ENCODE peak calls at places on chromosomes 12 and 14, in four cellular contexts. X is CD8-positive, alpha-beta T cell; Q is GM12878; W is tibial nerve. Y is an unnamed sample. For H3K36me3, the result is how much of the 10 kb centered on the place peaks cover.

GRCh38 chr14:73785834-73786631 is 65.6 kb upstream of the PTGR2 start:
- DNase-seq in X (peak), Q (no peak), W (peak), Y (peak)

GRCh38 chr12:47797432-47797831 is 22.3 kb downstream of the HDAC7 start:
- DNase-seq in X (no peak), Q (no peak), W (no peak), Y (no peak)

GRCh38 chr14:89564999-89565398 is 148.0 kb upstream of the FOXN3 start:
- DNase-seq in X (no peak), Q (no peak), W (no peak), Y (no peak)

GRCh38 chr14:106670006-106670405 is 1143.6 kb downstream of the TMEM121 start:
- DNase-seq in X (no peak), Q (no peak), W (no peak), Y (no peak)

GRCh38 chr14:94936901-94937321 is 167.0 kb upstream of the GSC start:
- DNase-seq in X (no peak), Q (no peak), W (peak), Y (no peak)

GRCh38 chr12:51521554-51522276 is 69.3 kb upstream of the SCN8A start:
- DNase-seq in X (no peak), Q (no peak), W (no peak), Y (no peak)

GRCh38 chr12:575948-576612 is 87.2 kb downstream of the NINJ2 start:
- DNase-seq in X (peak), Q (peak), W (peak), Y (peak)

GRCh38 chr12:21774358-21775129 is at the start of gene KCNJ8:
- DNase-seq in X (no peak), Q (no peak), W (peak), Y (no peak)

GRCh38 chr12:100359248-100359647 is 2.4 kb downstream of the SLC17A8 start:
- DNase-seq in X (no peak), Q (no peak), W (no peak), Y (no peak)

GRCh38 chr12:25558566-25558965 is 5.5 kb upstream of the LMNTD1 start:
- DNase-seq in X (no peak), Q (no peak), W (no peak), Y (no peak)

GRCh38 chr14:89304972-89305703 is 111.9 kb downstream of the FOXN3 start:
- DNase-seq in X (no peak), Q (peak), W (no peak), Y (peak)

GRCh38 chr12:112950701-112951100 is 12.4 kb downstream of the OAS3 start:
- DNase-seq in X (no peak), Q (no peak), W (no peak), Y (no peak)

GRCh38 chr12:53143355-53143754 is 37.2 kb upstream of the ZNF740 start:
- DNase-seq in X (no peak), Q (no peak), W (no peak), Y (no peak)

GRCh38 chr14:67975429-67975828 is 155.8 kb downstream of the RAD51B start:
- DNase-seq in X (no peak), Q (no peak), W (no peak), Y (no peak)

GRCh38 chr14:71714225-71714624 is 218.0 kb upstream of the RGS6 start:
- DNase-seq in X (no peak), Q (no peak), W (no peak), Y (no peak)

GRCh38 chr12:90281156-90281868 is 572.7 kb upstream of the ATP2B1 start:
- DNase-seq in X (no peak), Q (no peak), W (no peak), Y (no peak)

GRCh38 chr12:53205747-53206146 is 1.3 kb downstream of the ITGB7 start:
- DNase-seq in X (no peak), Q (peak), W (peak), Y (peak)

GRCh38 chr14:79967453-79967852 is 243.9 kb downstream of the DIO2 start:
- DNase-seq in X (no peak), Q (no peak), W (no peak), Y (no peak)

GRCh38 chr14:75566321-75566720 is 12.1 kb upstream of the FLVCR2 start:
- DNase-seq in X (no peak), Q (no peak), W (no peak), Y (no peak)

GRCh38 chr12:47757840-47758583 is 668 bp downstream of the RAPGEF3 start:
- DNase-seq in X (no peak), Q (no peak), W (no peak), Y (no peak)

GRCh38 chr12:94622475-94622874 is 27.9 kb downstream of the TMCC3 start:
- DNase-seq in X (no peak), Q (no peak), W (no peak), Y (no peak)

GRCh38 chr14:95520346-95520745 is 3.9 kb upstream of the SYNE3 start:
- DNase-seq in X (no peak), Q (no peak), W (no peak), Y (no peak)

GRCh38 chr14:38755036-38755435 is 348.0 kb downstream of the SEC23A start:
- DNase-seq in X (no peak), Q (no peak), W (no peak), Y (no peak)

GRCh38 chr12:50597200-50598195 is 92.7 kb downstream of the DIP2B start:
- DNase-seq in X (no peak), Q (peak), W (no peak), Y (peak)

GRCh38 chr12:100845095-100845494 is 50.5 kb downstream of the ANO4 start:
- DNase-seq in X (no peak), Q (no peak), W (no peak), Y (no peak)

GRCh38 chr12:68067762-68068376 is 78.6 kb downstream of the IFNG-AS1 start:
- DNase-seq in X (no peak), Q (no peak), W (no peak), Y (no peak)

GRCh38 chr12:120965534-120966091 is 12.7 kb upstream of the HNF1A start:
- DNase-seq in X (no peak), Q (no peak), W (no peak), Y (no peak)

GRCh38 chr14:103281496-103282231 is 52.4 kb upstream of the EIF5 start:
- DNase-seq in X (no peak), Q (no peak), W (no peak), Y (no peak)

GRCh38 chr14:21308479-21309237 is 28.8 kb downstream of the RPGRIP1 start:
- DNase-seq in X (peak), Q (peak), W (peak), Y (peak)

GRCh38 chr14:21307641-21308040 is 27.8 kb downstream of the RPGRIP1 start:
- DNase-seq in X (no peak), Q (no peak), W (no peak), Y (peak)

GRCh38 chr14:21309956-21310355 is 30.1 kb downstream of the RPGRIP1 start:
- DNase-seq in X (no peak), Q (no peak), W (no peak), Y (no peak)

GRCh38 chr14:21309238-21309636 is 29.4 kb downstream of the RPGRIP1 start:
- DNase-seq in X (no peak), Q (no peak), W (no peak), Y (no peak)

GRCh38 chr14:21308132-21308478 is 28.2 kb downstream of the RPGRIP1 start:
- DNase-seq in X (no peak), Q (no peak), W (no peak), Y (no peak)
- H3K4me3 ChIP-seq in X (peak), Q (peak), W (peak), Y (peak)

DNA sequence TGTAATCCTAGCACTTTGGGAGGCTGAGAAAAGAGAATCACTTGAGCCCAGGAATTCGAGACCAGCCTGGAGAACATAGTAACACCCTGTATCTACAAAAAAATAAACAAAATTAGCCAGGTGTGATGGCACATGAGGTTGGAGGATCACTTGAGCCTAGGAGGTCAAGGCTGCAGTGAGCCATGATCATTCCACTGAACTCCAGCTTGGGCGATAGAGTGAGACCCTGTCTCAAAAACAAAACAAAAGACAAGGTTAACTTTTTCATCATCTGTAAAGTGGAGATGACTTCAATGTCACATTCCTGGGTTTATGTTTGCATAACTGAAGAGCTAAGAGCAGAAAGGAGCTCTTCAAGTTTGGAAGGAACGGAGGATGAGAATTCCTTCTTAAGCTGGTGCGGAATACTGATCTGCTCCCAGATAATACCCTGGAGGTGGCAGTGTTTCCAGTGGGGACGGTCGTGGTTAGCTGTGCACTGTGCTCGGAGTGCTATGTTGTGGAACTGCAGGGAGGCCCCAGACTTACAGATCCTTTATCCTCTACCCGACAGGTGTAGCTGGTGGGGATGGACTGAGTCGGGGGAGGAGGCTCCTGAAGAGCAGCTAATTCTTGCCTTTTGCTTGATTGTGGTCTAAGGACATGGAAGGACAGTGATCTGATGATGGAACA is 22.5 kb upstream of the BICD1 start:
- DNase-seq in X (no peak), Q (no peak), W (no peak), Y (no peak)
- TF ChIP-seq CTCF in X (no peak), Q (no peak), W (no peak), Y (no peak)

GRCh38 chr14:100345711-100346110 is 22.6 kb downstream of the SLC25A47 start:
- DNase-seq in X (no peak), Q (no peak), W (no peak), Y (no peak)

GRCh38 chr14:100348779-100349708 is 25.9 kb downstream of the SLC25A47 start:
- DNase-seq in X (no peak), Q (no peak), W (no peak), Y (no peak)

GRCh38 chr14:100346306-100347091 is 23.4 kb downstream of the SLC25A47 start:
- DNase-seq in X (no peak), Q (no peak), W (no peak), Y (no peak)

GRCh38 chr14:100350283-100350926 is 27.3 kb downstream of the SLC25A47 start:
- DNase-seq in X (no peak), Q (no peak), W (no peak), Y (no peak)

GRCh38 chr14:100348253-100348729 is 25.2 kb downstream of the SLC25A47 start:
- DNase-seq in X (no peak), Q (no peak), W (no peak), Y (no peak)
- H3K36me3 ChIP-seq in X (under half), Q (under half), W (under half), Y (under half)

DNA sequence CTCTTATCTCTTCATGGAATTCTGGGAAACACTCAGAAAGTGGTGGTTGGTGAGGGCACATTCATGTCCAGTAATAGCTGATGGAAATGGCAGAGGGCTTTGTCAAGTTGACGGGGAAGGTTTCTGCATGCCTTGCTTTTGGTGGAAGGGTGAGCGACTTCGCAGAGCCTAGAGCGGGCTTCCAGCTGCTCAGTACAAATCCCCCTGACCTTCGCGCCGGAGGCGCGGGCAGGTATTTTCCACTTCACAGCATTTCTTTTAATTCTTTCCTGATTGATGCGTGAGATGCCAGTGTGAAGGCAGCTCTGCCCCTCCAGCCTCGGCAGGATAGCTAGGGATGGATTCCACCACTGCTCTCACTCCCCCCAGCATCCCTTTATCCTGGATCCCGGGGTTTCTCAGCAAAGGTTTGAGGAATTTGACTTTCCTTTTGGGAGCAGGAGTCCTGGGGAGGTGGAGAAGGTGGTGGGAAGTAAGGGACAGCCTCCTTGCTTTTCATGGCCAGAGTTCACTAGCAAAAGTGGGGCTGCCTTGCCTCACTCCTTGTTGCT is 198.4 kb downstream of the CHST11 start:
- DNase-seq in X (no peak), Q (no peak), W (no peak), Y (no peak)
- H3K4me3 ChIP-seq in X (no peak), Q (no peak), W (no peak), Y (no peak)

GRCh38 chr12:57759360-57759980 is 4.6 kb downstream of the MARCHF9 start:
- DNase-seq in X (no peak), Q (no peak), W (no peak), Y (no peak)
- TF ChIP-seq CTCF in X (peak), Q (peak), W (no peak), Y (peak)

GRCh38 chr12:123941000-123941399 is 31.6 kb downstream of the CCDC92 start:
- DNase-seq in X (no peak), Q (no peak), W (no peak), Y (no peak)
- H3K36me3 ChIP-seq in X (under half), Q (under half), W (under half), Y (under half)

GRCh38 chr12:8917031-8917430 is 2.7 kb downstream of the PHC1 start:
- DNase-seq in X (no peak), Q (no peak), W (no peak), Y (no peak)

GRCh38 chr12:8914716-8915526 is 612 bp downstream of the PHC1 start:
- DNase-seq in X (peak), Q (no peak), W (peak), Y (peak)

GRCh38 chr12:8913702-8914032 is 642 bp upstream of the PHC1 start:
- DNase-seq in X (no peak), Q (no peak), W (no peak), Y (no peak)

GRCh38 chr12:8917751-8918150 is 3.4 kb downstream of the PHC1 start:
- DNase-seq in X (no peak), Q (no peak), W (no peak), Y (no peak)

GRCh38 chr12:8916154-8916553 is 1.8 kb downstream of the PHC1 start:
- DNase-seq in X (no peak), Q (no peak), W (no peak), Y (no peak)
- H3K4me3 ChIP-seq in X (no peak), Q (no peak), W (no peak), Y (no peak)

Y was measured in GM06990.